ENCODE peak calls at places on chromosomes 6 and 20, in six cellular contexts. One of them, this sample, is unnamed.

GRCh38 chr20:58393299-58393698 is 4.3 kb downstream of the VAPB start:
- DNase-seq in NCI-H1105 treated with DMSO at 0.1 percent for 48 hours: no peak
- DNase-seq in D721Med: no peak
- DNase-seq in endothelial cell: no peak
- DNase-seq in ureter: no peak
- DNase-seq in mesenteric fat pad: no peak
- DNase-seq in this sample: no peak

GRCh38 chr6:44071670-44072451 is 55.4 kb downstream of the MRPL14 start:
- DNase-seq in NCI-H1105 treated with DMSO at 0.1 percent for 48 hours: no peak
- DNase-seq in D721Med: no peak
- DNase-seq in mesenteric fat pad: no peak
- DNase-seq in endothelial cell: no peak
- DNase-seq in ureter: no peak
- DNase-seq in this sample: no peak

GRCh38 chr6:46784535-46784934 is 8.7 kb upstream of the MEP1A start:
- DNase-seq in endothelial cell: no peak
- DNase-seq in ureter: no peak
- DNase-seq in D721Med: no peak
- DNase-seq in mesenteric fat pad: no peak
- DNase-seq in NCI-H1105 treated with DMSO at 0.1 percent for 48 hours: no peak
- DNase-seq in this sample: no peak

GRCh38 chr6:14758421-14759043 is 487.3 kb upstream of the JARID2 start:
- DNase-seq in endothelial cell: no peak
- DNase-seq in NCI-H1105 treated with DMSO at 0.1 percent for 48 hours: peak
- DNase-seq in ureter: no peak
- DNase-seq in mesenteric fat pad: no peak
- DNase-seq in D721Med: no peak
- DNase-seq in this sample: no peak

GRCh38 chr6:21808551-21809181 is 215.1 kb downstream of the SOX4 start:
- DNase-seq in ureter: no peak
- DNase-seq in D721Med: no peak
- DNase-seq in endothelial cell: no peak
- DNase-seq in NCI-H1105 treated with DMSO at 0.1 percent for 48 hours: peak
- DNase-seq in mesenteric fat pad: no peak
- DNase-seq in this sample: no peak

GRCh38 chr20:38255389-38255788 is 5.1 kb downstream of the KIAA1755 start:
- DNase-seq in NCI-H1105 treated with DMSO at 0.1 percent for 48 hours: no peak
- DNase-seq in mesenteric fat pad: peak
- DNase-seq in endothelial cell: no peak
- DNase-seq in ureter: no peak
- DNase-seq in D721Med: no peak
- DNase-seq in this sample: no peak

GRCh38 chr20:23455641-23456040 is 3.0 kb upstream of the CST11 start:
- DNase-seq in endothelial cell: no peak
- DNase-seq in D721Med: no peak
- DNase-seq in mesenteric fat pad: no peak
- DNase-seq in NCI-H1105 treated with DMSO at 0.1 percent for 48 hours: no peak
- DNase-seq in ureter: no peak
- DNase-seq in this sample: no peak

GRCh38 chr6:159110013-159110412 is 59.2 kb upstream of the FNDC1 start:
- DNase-seq in ureter: peak
- DNase-seq in D721Med: no peak
- DNase-seq in NCI-H1105 treated with DMSO at 0.1 percent for 48 hours: peak
- DNase-seq in mesenteric fat pad: no peak
- DNase-seq in endothelial cell: peak
- DNase-seq in this sample: peak

GRCh38 chr20:35172434-35172806 is 548 bp downstream of the PROCR start:
- DNase-seq in NCI-H1105 treated with DMSO at 0.1 percent for 48 hours: no peak
- DNase-seq in ureter: no peak
- DNase-seq in endothelial cell: no peak
- DNase-seq in mesenteric fat pad: no peak
- DNase-seq in D721Med: no peak
- DNase-seq in this sample: no peak

GRCh38 chr6:88165087-88165876 is 865 bp downstream of the CNR1 start:
- DNase-seq in mesenteric fat pad: no peak
- DNase-seq in endothelial cell: no peak
- DNase-seq in NCI-H1105 treated with DMSO at 0.1 percent for 48 hours: peak
- DNase-seq in D721Med: no peak
- DNase-seq in ureter: no peak
- DNase-seq in this sample: no peak

GRCh38 chr6:145814035-145814500 is 527 bp downstream of the FBXO30 start:
- DNase-seq in D721Med: no peak
- DNase-seq in ureter: peak
- DNase-seq in endothelial cell: no peak
- DNase-seq in mesenteric fat pad: peak
- DNase-seq in NCI-H1105 treated with DMSO at 0.1 percent for 48 hours: peak
- DNase-seq in this sample: peak

GRCh38 chr6:66328181-66328580 is 621.2 kb upstream of the EYS start:
- DNase-seq in endothelial cell: no peak
- DNase-seq in D721Med: no peak
- DNase-seq in NCI-H1105 treated with DMSO at 0.1 percent for 48 hours: no peak
- DNase-seq in ureter: no peak
- DNase-seq in mesenteric fat pad: no peak
- DNase-seq in this sample: no peak

GRCh38 chr6:15953152-15953880 is 175.6 kb upstream of the MYLIP start:
- DNase-seq in D721Med: no peak
- DNase-seq in mesenteric fat pad: no peak
- DNase-seq in endothelial cell: no peak
- DNase-seq in ureter: no peak
- DNase-seq in NCI-H1105 treated with DMSO at 0.1 percent for 48 hours: no peak
- DNase-seq in this sample: no peak

GRCh38 chr6:157376706-157377230 is 4.2 kb upstream of the ZDHHC14 start:
- DNase-seq in D721Med: no peak
- DNase-seq in NCI-H1105 treated with DMSO at 0.1 percent for 48 hours: peak
- DNase-seq in endothelial cell: no peak
- DNase-seq in mesenteric fat pad: no peak
- DNase-seq in ureter: no peak
- DNase-seq in this sample: no peak

GRCh38 chr6:161961796-161962195 is 687.9 kb upstream of the AGPAT4 start:
- DNase-seq in endothelial cell: no peak
- DNase-seq in NCI-H1105 treated with DMSO at 0.1 percent for 48 hours: no peak
- DNase-seq in ureter: no peak
- DNase-seq in mesenteric fat pad: no peak
- DNase-seq in D721Med: no peak
- DNase-seq in this sample: no peak

GRCh38 chr20:44279228-44279627 is 31.8 kb downstream of the FITM2 start:
- DNase-seq in D721Med: no peak
- DNase-seq in NCI-H1105 treated with DMSO at 0.1 percent for 48 hours: no peak
- DNase-seq in ureter: no peak
- DNase-seq in mesenteric fat pad: no peak
- DNase-seq in endothelial cell: no peak
- DNase-seq in this sample: no peak

GRCh38 chr6:146282837-146283236 is 254.0 kb downstream of the GRM1 start:
- DNase-seq in D721Med: no peak
- DNase-seq in ureter: no peak
- DNase-seq in mesenteric fat pad: no peak
- DNase-seq in endothelial cell: no peak
- DNase-seq in NCI-H1105 treated with DMSO at 0.1 percent for 48 hours: no peak
- DNase-seq in this sample: no peak

This sample was measured in OCI-M1.